ENCODE peak calls at places on chromosomes 4 and X, in ten cellular contexts. K is lung; Z is NT2/D1; I is activated CD8-positive, alpha-beta memory T cell treated with anti-CD3 and anti-CD28 coated beads, Interleukin-2, amount 10 ng/mL, durations not matched to agents 7 days and 5 days; L is germinal center; V is RCC 7860; W is stimulated activated CD4-positive, alpha-beta T cell treated with anti-CD3 and anti-CD28 coated beads, Interleukin-2, amount 100 ng/mL, for 4 hours; S is C1 segment of cervical spinal cord; Y is nephron progenitor cell; A is heart left ventricle. M is an unnamed sample.

GRCh38 chr4:184746532-184746870 is 12.6 kb upstream of the CENPU start:
- DNase-seq in W (no peak), I (no peak), Y (no peak), Z (no peak), S (no peak), L (no peak), V (no peak), K (peak), A (peak), M (no peak)

GRCh38 chrX:41118156-41118555 is 32.9 kb downstream of the USP9X start:
- DNase-seq in K (no peak), Z (no peak), V (no peak), A (no peak), W (no peak), I (peak), L (no peak), Y (no peak), S (no peak), M (no peak)

GRCh38 chr4:184355857-184356256 is 118.5 kb downstream of the IRF2 start:
- DNase-seq in S (no peak), W (no peak), L (no peak), Y (no peak), I (no peak), Z (no peak), A (no peak), K (no peak), V (no peak), M (no peak)

GRCh38 chr4:8394806-8395205 is 45.7 kb downstream of the ACOX3 start:
- DNase-seq in K (no peak), L (no peak), I (no peak), S (no peak), Z (no peak), Y (no peak), A (no peak), V (no peak), W (no peak), M (no peak)

GRCh38 chr4:86596802-86597201 is 2.7 kb downstream of the PTPN13 start:
- DNase-seq in Z (no peak), I (no peak), V (no peak), A (no peak), L (no peak), Y (no peak), S (no peak), W (no peak), K (no peak), M (no peak)

GRCh38 chr4:153079824-153080486 is 124.3 kb upstream of the TRIM2 start:
- DNase-seq in I (no peak), A (no peak), W (no peak), L (no peak), V (no peak), K (no peak), Y (no peak), S (no peak), Z (no peak), M (no peak)

GRCh38 chr4:133865606-133866327 is 335.8 kb downstream of the PABPC4L start:
- DNase-seq in Z (peak), L (no peak), S (no peak), W (no peak), I (no peak), K (no peak), A (peak), V (peak), Y (no peak), M (no peak)

GRCh38 chr4:83112678-83113428 is 1.7 kb downstream of the PLAC8 start:
- DNase-seq in W (no peak), V (peak), A (no peak), Z (no peak), S (no peak), I (peak), L (no peak), K (no peak), Y (no peak), M (no peak)

GRCh38 chr4:40253906-40254305 is 57.1 kb downstream of the RHOH start:
- DNase-seq in K (no peak), V (no peak), I (no peak), Z (no peak), L (no peak), S (no peak), W (no peak), Y (no peak), A (no peak), M (no peak)

GRCh38 chr4:124997907-124998306 is 285.4 kb upstream of the ANKRD50 start:
- DNase-seq in A (no peak), L (no peak), I (no peak), K (no peak), Y (no peak), W (no peak), Z (no peak), S (no peak), V (no peak), M (no peak)

GRCh38 chr4:77699731-77700210 is 94.2 kb downstream of the CXCL13 start:
- DNase-seq in W (no peak), Y (peak), A (no peak), I (no peak), Z (peak), L (no peak), S (no peak), K (no peak), V (peak), M (peak)

GRCh38 chr4:125390126-125390525 is 75.4 kb downstream of the FAT4 start:
- DNase-seq in I (no peak), W (no peak), L (no peak), V (peak), K (no peak), A (no peak), Z (no peak), S (no peak), Y (no peak), M (no peak)

GRCh38 chrX:372856-373640 is 13.7 kb downstream of the PPP2R3B start:
- DNase-seq in V (no peak), Z (no peak), K (no peak), I (no peak), L (no peak), S (no peak), Y (no peak), W (no peak), A (no peak), M (no peak)

GRCh38 chr4:174763454-174764104 is 65.5 kb downstream of the GLRA3 start:
- DNase-seq in I (no peak), Y (no peak), L (no peak), K (no peak), Z (no peak), A (no peak), S (no peak), V (peak), W (no peak), M (no peak)

GRCh38 chr4:13907255-13907751 is 279.8 kb upstream of the BOD1L1 start:
- DNase-seq in Z (no peak), S (no peak), Y (no peak), I (no peak), V (peak), A (no peak), K (no peak), W (no peak), L (no peak), M (no peak)

GRCh38 chr4:185247151-185247550 is 37.8 kb downstream of the SNX25 start:
- DNase-seq in K (no peak), A (no peak), L (no peak), W (no peak), Y (no peak), V (no peak), S (no peak), I (no peak), Z (no peak), M (no peak)

GRCh38 chr4:82797591-82798081 is 960 bp downstream of the SCD5 start:
- DNase-seq in L (no peak), W (no peak), A (no peak), Y (peak), I (peak), V (no peak), S (peak), K (no peak), Z (no peak), M (peak)

GRCh38 chr4:100019821-100020220 is 69.7 kb upstream of the H2AZ1 start:
- DNase-seq in V (no peak), Z (no peak), Y (no peak), A (no peak), K (no peak), L (no peak), I (no peak), S (no peak), W (no peak), M (no peak)

GRCh38 chrX:99761731-99762130 is 648.3 kb downstream of the PCDH19 start:
- DNase-seq in Y (no peak), Z (no peak), L (no peak), V (no peak), A (no peak), K (no peak), I (no peak), W (no peak), S (no peak), M (no peak)

GRCh38 chr4:151860561-151861093 is 99.8 kb upstream of the GATB start:
- DNase-seq in W (no peak), S (no peak), Y (no peak), K (no peak), V (no peak), A (no peak), I (no peak), Z (no peak), L (no peak), M (no peak)

GRCh38 chrX:150324035-150324728 is 38.9 kb upstream of the MAMLD1 start:
- DNase-seq in A (no peak), Y (no peak), S (no peak), W (no peak), V (peak), I (no peak), K (no peak), Z (no peak), L (no peak), M (no peak)

GRCh38 chr4:3654036-3654807 is 112.0 kb upstream of the ADRA2C start:
- DNase-seq in W (no peak), S (no peak), L (no peak), V (no peak), Z (no peak), Y (no peak), K (no peak), A (no peak), I (no peak), M (no peak)

GRCh38 chr4:185387957-185388356 is 7.8 kb downstream of the LRP2BP start:
- DNase-seq in A (no peak), V (no peak), Z (no peak), L (no peak), S (no peak), K (no peak), Y (no peak), W (no peak), I (no peak), M (no peak)

GRCh38 chr4:15018389-15018788 is 16.1 kb downstream of the CPEB2 start:
- DNase-seq in I (no peak), A (no peak), L (no peak), W (no peak), S (no peak), V (no peak), Y (no peak), Z (no peak), K (no peak), M (no peak)

GRCh38 chr4:177351611-177352010 is 41.9 kb downstream of the NEIL3 start:
- DNase-seq in Y (no peak), V (no peak), Z (no peak), L (no peak), I (no peak), W (no peak), A (no peak), S (no peak), K (no peak), M (no peak)

GRCh38 chrX:112736310-112736709 is 56.6 kb upstream of the LHFPL1 start:
- DNase-seq in Y (no peak), K (no peak), Z (peak), A (no peak), W (no peak), L (no peak), V (no peak), I (no peak), S (no peak), M (no peak)

GRCh38 chr4:176277162-176277904 is 8.3 kb upstream of the ASB5 start:
- DNase-seq in Y (peak), I (no peak), L (peak), A (peak), K (peak), S (no peak), W (no peak), Z (peak), V (peak), M (peak)

GRCh38 chr4:54961357-54961975 is 163.9 kb downstream of the KDR start:
- DNase-seq in I (no peak), K (no peak), A (no peak), L (peak), V (peak), S (no peak), Y (no peak), Z (no peak), W (no peak), M (no peak)

GRCh38 chr4:28947374-28947773 is 1772.8 kb upstream of the PCDH7 start:
- DNase-seq in A (no peak), Z (no peak), K (no peak), V (no peak), I (no peak), S (no peak), L (no peak), Y (no peak), W (no peak), M (no peak)

GRCh38 chrX:141439651-141440050 is 144.9 kb downstream of the SPANXA1 start:
- DNase-seq in K (no peak), L (no peak), Y (no peak), S (no peak), V (no peak), Z (no peak), I (no peak), W (no peak), A (no peak), M (no peak)

GRCh38 chr4:103787057-103787456 is 67.3 kb upstream of the TACR3 start:
- DNase-seq in Z (no peak), V (no peak), W (no peak), Y (no peak), A (no peak), I (no peak), L (no peak), S (no peak), K (no peak), M (no peak)